ENCODE peak calls at places on chromosomes 2 and 18, in four cellular contexts. B is testis, D is fibroblast of lung, E is tibial nerve. A is an unnamed sample.

GRCh38 chr18:52312321-52312720 is 27.7 kb upstream of the DCC start:
- DNase-seq in B (no peak), D (peak; percentile 73), E (no peak), A (no peak)

GRCh38 chr18:76450912-76451421 is 44.1 kb downstream of the ZNF516 start:
- DNase-seq in B (peak; percentile 76), D (peak; percentile 73), E (peak; percentile 52), A (no peak)

GRCh38 chr2:1278861-1279260 is 134.4 kb upstream of the TPO start:
- DNase-seq in B (no peak), D (no peak), E (no peak), A (peak; percentile 92)

GRCh38 chr2:105749583-105750399 is 5.1 kb downstream of the NCK2 start:
- DNase-seq in B (peak; percentile 66), D (peak; percentile 86), E (no peak), A (no peak)

GRCh38 chr18:79855147-79855910 is 57.6 kb downstream of the KCNG2 start:
- DNase-seq in B (peak; percentile 6), D (no peak), E (no peak), A (peak; percentile 90)

GRCh38 chr18:74493689-74494088 is 2.5 kb upstream of the CNDP2 start:
- DNase-seq in B (peak; percentile 65), D (peak; percentile 67), E (no peak), A (no peak)

GRCh38 chr2:1633936-1634587 is 110.3 kb downstream of the PXDN start:
- DNase-seq in B (no peak), D (no peak), E (no peak), A (no peak)

GRCh38 chr2:15560404-15560987 is 638 bp downstream of the NBAS start:
- DNase-seq in B (peak; percentile 57), D (peak; percentile 43), E (no peak), A (no peak)

GRCh38 chr2:235230809-235231601 is 262.8 kb upstream of the AGAP1 start:
- DNase-seq in B (no peak), D (peak; percentile 30), E (no peak), A (no peak)

GRCh38 chr2:213107728-213108127 is 43.7 kb downstream of the IKZF2 start:
- DNase-seq in B (no peak), D (no peak), E (no peak), A (no peak)

GRCh38 chr2:120313695-120314615 is 32.0 kb upstream of the INHBB start:
- DNase-seq in B (peak; percentile 45), D (no peak), E (no peak), A (no peak)

GRCh38 chr2:172829229-172829628 is 93.6 kb downstream of the RAPGEF4 start:
- DNase-seq in B (no peak), D (peak; percentile 96), E (no peak), A (no peak)

GRCh38 chr2:182949052-182949451 is 82.6 kb upstream of the FRZB start:
- DNase-seq in B (no peak), D (no peak), E (no peak), A (no peak)

GRCh38 chr2:98297817-98298684 is 48.2 kb upstream of the CNGA3 start:
- DNase-seq in B (no peak), D (no peak), E (no peak), A (no peak)

GRCh38 chr2:181077128-181077709 is 96.8 kb downstream of the UBE2E3 start:
- DNase-seq in B (no peak), D (peak; percentile 51), E (no peak), A (no peak)

GRCh38 chr2:104863585-104864279 is 9.8 kb downstream of the POU3F3 start:
- DNase-seq in B (no peak), D (peak; percentile 45), E (no peak), A (no peak)

GRCh38 chr18:31490387-31490786 is 7.6 kb upstream of the DSG2 start:
- DNase-seq in B (no peak), D (peak; percentile 59), E (no peak), A (no peak)

GRCh38 chr2:65658871-65659270 is 226.5 kb upstream of the SPRED2 start:
- DNase-seq in B (no peak), D (peak; percentile 86), E (no peak), A (no peak)

GRCh38 chr2:43228782-43229659 is 2.6 kb upstream of the ZFP36L2 start:
- DNase-seq in B (no peak), D (peak; percentile 53), E (no peak), A (no peak)

GRCh38 chr18:79257480-79257879 is 138.2 kb upstream of the NFATC1 start:
- DNase-seq in B (no peak), D (no peak), E (no peak), A (peak; percentile 34)

GRCh38 chr2:113133696-113134558 is 6.5 kb downstream of the IL1RN start:
- DNase-seq in B (no peak), D (peak; percentile 19), E (no peak), A (no peak)

GRCh38 chr2:190628651-190629378 is 20.1 kb upstream of the NAB1 start:
- DNase-seq in B (no peak), D (no peak), E (no peak), A (no peak)

DNA sequence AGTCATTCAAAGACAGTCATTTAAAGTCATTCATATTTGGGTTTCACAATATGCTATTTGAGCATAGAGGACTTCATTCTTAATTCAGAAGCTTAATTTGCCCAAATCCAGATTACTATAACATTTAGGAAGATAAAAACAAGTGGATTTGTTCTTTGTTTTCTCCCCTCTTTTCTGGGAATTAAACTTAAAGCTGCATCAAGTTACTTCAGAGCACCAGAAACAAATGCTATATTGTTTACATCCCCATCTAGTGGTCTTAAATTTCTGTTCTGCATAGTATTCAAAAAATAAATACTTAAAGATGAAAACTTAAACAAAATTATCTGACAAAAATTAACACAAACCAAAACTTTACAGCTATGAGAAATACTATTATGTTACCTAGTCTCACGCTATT is 34.7 kb upstream of the MARCHF7 start:
- DNase-seq in B (no peak), D (peak; percentile 22), E (no peak), A (no peak)
- TF ChIP-seq CTCF in B (no peak), D (no peak), E (no peak), A (peak; percentile 17)

GRCh38 chr2:132669854-132670103 is 226 bp downstream of the LYPD1 start:
- DNase-seq in B (no peak), D (no peak), E (no peak), A (no peak)

GRCh38 chr2:132670104-132670960 is at the start of gene LYPD1:
- DNase-seq in B (peak; percentile 26), D (peak; percentile 54), E (no peak), A (no peak)

GRCh38 chr2:132668189-132668833 is 1.7 kb downstream of the LYPD1 start:
- DNase-seq in B (no peak), D (peak; percentile 67), E (no peak), A (no peak)

GRCh38 chr2:132668986-132669853 is 785 bp downstream of the LYPD1 start:
- DNase-seq in B (no peak), D (peak; percentile 43), E (no peak), A (no peak)

GRCh38 chr2:132670961-132671781 is 1.2 kb upstream of the LYPD1 start:
- DNase-seq in B (no peak), D (peak; percentile 97), E (no peak), A (no peak)
- H3K27ac ChIP-seq in B (no peak overlapping the region), D (no peak overlapping the region), E (no peak overlapping the region), A (no peak overlapping the region)

DNA sequence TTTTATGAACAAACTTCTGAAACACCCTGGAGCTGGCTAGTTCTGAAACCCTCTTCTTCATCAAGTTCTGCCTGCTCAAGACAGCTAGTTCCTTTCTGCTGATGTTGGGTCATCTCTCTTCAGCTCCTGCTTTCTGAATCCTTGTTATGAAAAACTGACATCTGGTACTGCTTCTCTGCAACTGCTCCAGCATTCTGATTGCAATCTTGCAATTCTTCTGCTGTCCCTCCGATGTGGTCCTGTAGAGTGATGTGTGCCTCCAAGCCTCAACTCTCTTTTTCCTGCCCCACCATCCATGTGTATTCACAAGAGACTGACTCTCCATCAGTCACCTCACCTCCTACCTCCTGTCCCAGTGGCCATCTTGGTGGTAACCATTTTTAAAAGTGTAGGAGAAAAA is 21.8 kb downstream of the COL6A3 start:
- DNase-seq in B (no peak), D (no peak), E (no peak), A (no peak)
- H3K36me3 ChIP-seq in B (no peaks in the 10 kb centered on the region), D (peaks cover 33% of the 10 kb centered on the region), E (no peaks in the 10 kb centered on the region), A (peaks cover 5% of the 10 kb centered on the region)

GRCh38 chr2:241257419-241258032 is 57.9 kb downstream of the HDLBP start:
- DNase-seq in B (peak; percentile 13), D (no peak), E (no peak), A (no peak)
- TF ChIP-seq CTCF in B (no peak), D (no peak), E (peak; percentile 11), A (no peak)

DNA sequence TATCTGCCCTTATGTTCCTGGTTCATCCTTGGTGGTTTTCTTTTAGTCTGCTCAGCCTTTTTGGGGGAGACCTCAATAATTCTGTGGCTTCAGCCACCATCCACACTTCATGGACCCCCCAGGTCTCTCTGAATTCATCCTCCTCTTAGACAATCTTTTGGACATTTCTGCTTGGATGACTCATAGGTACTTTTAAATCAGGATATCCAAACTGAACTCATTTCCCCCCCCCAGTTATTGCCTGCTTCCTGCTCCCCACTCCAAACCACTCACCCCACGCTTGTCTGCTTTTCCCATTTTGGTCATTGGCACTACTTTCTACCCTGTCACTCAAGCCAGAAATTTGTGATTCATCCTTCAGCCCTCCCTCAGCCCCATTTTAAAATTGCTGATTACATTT is 78.5 kb downstream of the TANC1 start:
- DNase-seq in B (no peak), D (peak; percentile 94), E (no peak), A (no peak)
- H3K27ac ChIP-seq in B (no peak overlapping the region), D (peak overlapping the region; percentile 42), E (no peak overlapping the region), A (no peak overlapping the region)

DNA sequence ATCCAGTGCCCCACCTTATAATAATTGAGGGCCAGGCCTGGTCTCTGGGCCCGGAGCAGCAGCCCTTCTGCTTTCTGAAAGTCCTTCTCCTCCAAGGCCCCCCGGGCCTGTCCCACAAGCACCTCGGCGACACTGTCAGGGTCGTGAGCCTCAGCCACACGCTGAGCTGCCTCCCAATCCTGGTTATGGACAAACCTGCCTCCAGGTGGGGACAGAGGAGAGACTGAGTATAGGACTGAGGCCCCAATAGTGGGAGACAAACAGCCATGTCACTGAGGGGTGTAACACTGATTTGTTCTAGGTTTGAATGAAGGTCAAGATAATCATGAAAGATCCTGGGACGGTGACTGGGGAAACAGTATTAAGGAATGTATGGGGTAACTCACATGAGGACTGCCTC is 11.8 kb downstream of the KRTCAP3 start:
- DNase-seq in B (no peak), D (no peak), E (no peak), A (no peak)
- H3K36me3 ChIP-seq in B (no peaks in the 10 kb centered on the region), D (peaks cover 11% of the 10 kb centered on the region), E (peaks cover 4% of the 10 kb centered on the region), A (peaks cover 85% of the 10 kb centered on the region)

DNA sequence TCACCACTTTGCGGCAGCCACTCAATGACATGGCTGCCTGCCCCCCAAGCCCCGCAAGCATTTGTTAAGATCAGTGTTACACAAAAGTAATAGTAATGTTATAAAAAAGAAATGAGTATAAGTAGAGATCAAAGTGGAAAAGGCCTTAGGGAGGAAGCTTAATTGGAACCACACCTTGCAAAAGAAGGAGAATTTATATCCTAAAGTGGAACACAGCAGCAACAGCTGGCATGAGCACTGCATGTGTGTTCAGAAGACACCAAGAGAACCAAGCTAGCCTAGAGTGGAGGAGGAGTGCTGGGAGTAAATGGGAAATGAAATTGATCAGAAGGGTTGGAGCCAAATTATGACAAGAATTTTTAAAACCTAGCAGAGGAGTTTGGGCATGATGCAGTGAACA is 73.1 kb upstream of the STK17B start:
- DNase-seq in B (no peak), D (no peak), E (no peak), A (no peak)
- TF ChIP-seq CTCF in B (no peak), D (no peak), E (no peak), A (no peak)

GRCh38 chr2:142865924-142866323 is 11.5 kb upstream of the KYNU start:
- DNase-seq in B (no peak), D (no peak), E (no peak), A (no peak)
- H3K27ac ChIP-seq in B (no peak overlapping the region), D (no peak overlapping the region), E (no peak overlapping the region), A (peak overlapping the region; percentile 13)

A was measured in esophagus muscularis mucosa.